ENCODE peak calls at places on chromosome 17, in eight cellular contexts. One of them, this sample, is unnamed.

GRCh38 chr17:43609613-43610385 is 51.9 kb downstream of the MEOX1 start:
- DNase-seq in transverse colon: no peak
- DNase-seq in AG10803: no peak
- DNase-seq in AG04449: no peak
- DNase-seq in nephron progenitor cell: no peak
- DNase-seq in H1: no peak
- DNase-seq in prostate gland: no peak
- DNase-seq in heart left ventricle: no peak
- DNase-seq in this sample: no peak

GRCh38 chr17:13410874-13411273 is 190.9 kb downstream of the HS3ST3A1 start:
- DNase-seq in transverse colon: no peak
- DNase-seq in AG10803: peak
- DNase-seq in AG04449: no peak
- DNase-seq in nephron progenitor cell: no peak
- DNase-seq in H1: no peak
- DNase-seq in prostate gland: peak
- DNase-seq in heart left ventricle: peak
- DNase-seq in this sample: peak

GRCh38 chr17:49494937-49495841 is at the start of gene NGFR:
- DNase-seq in transverse colon: peak
- DNase-seq in AG10803: no peak
- DNase-seq in AG04449: no peak
- DNase-seq in nephron progenitor cell: peak
- DNase-seq in H1: peak
- DNase-seq in prostate gland: no peak
- DNase-seq in heart left ventricle: peak
- DNase-seq in this sample: no peak

GRCh38 chr17:30380106-30380420 is 1.3 kb downstream of the CPD start:
- DNase-seq in transverse colon: no peak
- DNase-seq in AG10803: no peak
- DNase-seq in AG04449: no peak
- DNase-seq in nephron progenitor cell: no peak
- DNase-seq in H1: no peak
- DNase-seq in prostate gland: no peak
- DNase-seq in heart left ventricle: no peak
- DNase-seq in this sample: no peak

GRCh38 chr17:29568331-29569244 is at the start of gene TP53I13:
- DNase-seq in transverse colon: peak
- DNase-seq in AG10803: peak
- DNase-seq in AG04449: no peak
- DNase-seq in nephron progenitor cell: peak
- DNase-seq in H1: peak
- DNase-seq in prostate gland: peak
- DNase-seq in heart left ventricle: peak
- DNase-seq in this sample: peak

GRCh38 chr17:44795421-44795820 is 34.7 kb downstream of the GJC1 start:
- DNase-seq in transverse colon: no peak
- DNase-seq in AG10803: no peak
- DNase-seq in AG04449: no peak
- DNase-seq in nephron progenitor cell: no peak
- DNase-seq in H1: no peak
- DNase-seq in prostate gland: no peak
- DNase-seq in heart left ventricle: no peak
- DNase-seq in this sample: no peak

GRCh38 chr17:35596530-35597233 is 9.6 kb downstream of the AP2B1 start:
- DNase-seq in transverse colon: no peak
- DNase-seq in AG10803: no peak
- DNase-seq in AG04449: no peak
- DNase-seq in nephron progenitor cell: peak
- DNase-seq in H1: peak
- DNase-seq in prostate gland: no peak
- DNase-seq in heart left ventricle: no peak
- DNase-seq in this sample: no peak

GRCh38 chr17:17548044-17548443 is 43.5 kb downstream of the PEMT start:
- DNase-seq in transverse colon: no peak
- DNase-seq in AG10803: no peak
- DNase-seq in AG04449: no peak
- DNase-seq in nephron progenitor cell: no peak
- DNase-seq in H1: no peak
- DNase-seq in prostate gland: no peak
- DNase-seq in heart left ventricle: peak
- DNase-seq in this sample: no peak

GRCh38 chr17:78391843-78392242 is 13.4 kb downstream of the PGS1 start:
- DNase-seq in transverse colon: no peak
- DNase-seq in AG10803: peak
- DNase-seq in AG04449: no peak
- DNase-seq in nephron progenitor cell: no peak
- DNase-seq in H1: no peak
- DNase-seq in prostate gland: no peak
- DNase-seq in heart left ventricle: no peak
- DNase-seq in this sample: no peak

GRCh38 chr17:38982858-38983746 is 15.9 kb upstream of the FBXO47 start:
- DNase-seq in transverse colon: peak
- DNase-seq in AG10803: peak
- DNase-seq in AG04449: no peak
- DNase-seq in nephron progenitor cell: peak
- DNase-seq in H1: peak
- DNase-seq in prostate gland: peak
- DNase-seq in heart left ventricle: peak
- DNase-seq in this sample: no peak

GRCh38 chr17:49696233-49696761 is 11.5 kb downstream of the SLC35B1 start:
- DNase-seq in transverse colon: no peak
- DNase-seq in AG10803: no peak
- DNase-seq in AG04449: no peak
- DNase-seq in nephron progenitor cell: no peak
- DNase-seq in H1: no peak
- DNase-seq in prostate gland: no peak
- DNase-seq in heart left ventricle: no peak
- DNase-seq in this sample: no peak

GRCh38 chr17:149231-149630 is 11.9 kb downstream of the SCGB1C2 start:
- DNase-seq in transverse colon: no peak
- DNase-seq in AG10803: no peak
- DNase-seq in AG04449: no peak
- DNase-seq in nephron progenitor cell: no peak
- DNase-seq in H1: peak
- DNase-seq in prostate gland: no peak
- DNase-seq in heart left ventricle: peak
- DNase-seq in this sample: peak

GRCh38 chr17:9934354-9934753 is 29.3 kb upstream of the RCVRN start:
- DNase-seq in transverse colon: no peak
- DNase-seq in AG10803: no peak
- DNase-seq in AG04449: no peak
- DNase-seq in nephron progenitor cell: no peak
- DNase-seq in H1: no peak
- DNase-seq in prostate gland: no peak
- DNase-seq in heart left ventricle: no peak
- DNase-seq in this sample: no peak

GRCh38 chr17:2054740-2055493 is at the start of gene HIC1:
- DNase-seq in transverse colon: peak
- DNase-seq in AG10803: peak
- DNase-seq in AG04449: no peak
- DNase-seq in nephron progenitor cell: peak
- DNase-seq in H1: peak
- DNase-seq in prostate gland: peak
- DNase-seq in heart left ventricle: peak
- DNase-seq in this sample: peak

DNA sequence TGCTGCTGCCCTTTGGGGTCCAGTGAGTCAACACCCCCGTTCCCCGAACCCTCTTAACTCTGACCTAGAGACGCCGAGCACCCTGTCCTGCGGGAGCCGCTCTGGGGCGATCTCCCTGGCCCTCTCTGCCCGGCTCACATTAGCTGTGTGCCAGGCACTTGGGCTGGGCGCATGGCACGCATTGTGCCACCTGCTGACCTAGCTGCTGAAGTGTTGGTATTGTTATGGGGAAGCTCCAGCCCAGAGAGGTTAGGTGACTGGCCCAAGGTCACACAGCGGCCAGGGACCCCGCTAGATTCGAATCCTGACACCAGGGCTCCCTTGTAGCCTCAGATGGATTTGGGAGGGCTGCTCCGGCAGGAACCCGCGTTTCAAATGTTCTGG is 1.1 kb downstream of the HSD17B1 start:
- DNase-seq in transverse colon: no peak
- DNase-seq in AG10803: no peak
- DNase-seq in AG04449: no peak
- DNase-seq in nephron progenitor cell: no peak
- DNase-seq in H1: no peak
- DNase-seq in prostate gland: no peak
- DNase-seq in heart left ventricle: no peak
- DNase-seq in this sample: no peak
- TF ChIP-seq CTCF in transverse colon: no peak
- TF ChIP-seq CTCF in AG10803: peak
- TF ChIP-seq CTCF in AG04449: no peak
- TF ChIP-seq CTCF in nephron progenitor cell: no peak
- TF ChIP-seq CTCF in H1: no peak
- TF ChIP-seq CTCF in prostate gland: no peak
- TF ChIP-seq CTCF in heart left ventricle: no peak
- TF ChIP-seq CTCF in this sample: no peak

GRCh38 chr17:4362141-4362540 is 4.3 kb downstream of the UBE2G1 start:
- DNase-seq in transverse colon: no peak
- DNase-seq in AG10803: no peak
- DNase-seq in AG04449: no peak
- DNase-seq in nephron progenitor cell: no peak
- DNase-seq in H1: no peak
- DNase-seq in prostate gland: no peak
- DNase-seq in heart left ventricle: no peak
- DNase-seq in this sample: no peak
- TF ChIP-seq CTCF in transverse colon: no peak
- TF ChIP-seq CTCF in AG10803: no peak
- TF ChIP-seq CTCF in AG04449: no peak
- TF ChIP-seq CTCF in nephron progenitor cell: no peak
- TF ChIP-seq CTCF in H1: no peak
- TF ChIP-seq CTCF in prostate gland: no peak
- TF ChIP-seq CTCF in heart left ventricle: no peak
- TF ChIP-seq CTCF in this sample: no peak

GRCh38 chr17:63842540-63843386 is at the start of gene SMARCD2:
- DNase-seq in transverse colon: peak
- DNase-seq in AG10803: peak
- DNase-seq in AG04449: peak
- DNase-seq in nephron progenitor cell: peak
- DNase-seq in H1: peak
- DNase-seq in prostate gland: peak
- DNase-seq in heart left ventricle: peak
- DNase-seq in this sample: peak
- TF ChIP-seq CTCF in transverse colon: no peak
- TF ChIP-seq CTCF in AG10803: no peak
- TF ChIP-seq CTCF in AG04449: no peak
- TF ChIP-seq CTCF in nephron progenitor cell: no peak
- TF ChIP-seq CTCF in H1: no peak
- TF ChIP-seq CTCF in prostate gland: peak
- TF ChIP-seq CTCF in heart left ventricle: peak
- TF ChIP-seq CTCF in this sample: no peak

DNA sequence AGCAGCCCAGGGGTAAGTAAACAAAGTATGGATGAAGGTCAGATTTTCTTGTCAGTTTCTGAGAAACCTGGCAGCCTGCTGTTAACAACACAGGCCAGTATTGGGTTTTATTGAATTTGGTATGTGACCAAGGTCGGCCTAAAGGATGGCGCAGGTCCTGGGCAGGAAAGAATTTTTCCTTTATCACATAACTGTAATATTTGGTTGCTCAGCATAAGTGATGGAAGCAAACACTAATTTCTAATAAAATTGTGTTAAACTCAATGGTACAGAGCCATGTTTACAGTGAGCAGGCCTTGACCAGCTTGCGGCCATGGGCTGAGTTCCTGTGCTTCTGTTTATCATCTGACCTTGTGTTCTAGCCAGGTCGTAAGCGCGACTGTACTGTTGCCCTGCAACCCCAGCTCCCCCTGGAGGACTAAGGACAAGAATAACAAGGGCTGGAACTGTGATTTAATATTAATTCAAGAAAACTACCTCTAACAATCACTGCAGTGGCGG is 10.5 kb downstream of the POLDIP2 start:
- DNase-seq in transverse colon: no peak
- DNase-seq in AG10803: no peak
- DNase-seq in AG04449: no peak
- DNase-seq in nephron progenitor cell: no peak
- DNase-seq in H1: no peak
- DNase-seq in prostate gland: no peak
- DNase-seq in heart left ventricle: no peak
- DNase-seq in this sample: peak
- TF ChIP-seq CTCF in transverse colon: no peak
- TF ChIP-seq CTCF in AG10803: peak
- TF ChIP-seq CTCF in AG04449: peak
- TF ChIP-seq CTCF in nephron progenitor cell: no peak
- TF ChIP-seq CTCF in H1: peak
- TF ChIP-seq CTCF in prostate gland: peak
- TF ChIP-seq CTCF in heart left ventricle: peak
- TF ChIP-seq CTCF in this sample: no peak

GRCh38 chr17:71237903-71238538 is 882.8 kb upstream of the SOX9 start:
- DNase-seq in transverse colon: no peak
- DNase-seq in AG10803: peak
- DNase-seq in AG04449: peak
- DNase-seq in nephron progenitor cell: no peak
- DNase-seq in H1: no peak
- DNase-seq in prostate gland: no peak
- DNase-seq in heart left ventricle: no peak
- DNase-seq in this sample: no peak
- TF ChIP-seq CTCF in transverse colon: peak
- TF ChIP-seq CTCF in AG10803: peak
- TF ChIP-seq CTCF in AG04449: peak
- TF ChIP-seq CTCF in nephron progenitor cell: no peak
- TF ChIP-seq CTCF in H1: no peak
- TF ChIP-seq CTCF in prostate gland: peak
- TF ChIP-seq CTCF in heart left ventricle: no peak
- TF ChIP-seq CTCF in this sample: no peak

This sample was measured in pancreas.